ENCODE peak calls at places on chromosomes 3 and 15, in four cellular contexts. I, U, B and Q are unnamed samples. For H3K4me1 and H3K27me3, the result is how much of the 10 kb centered on the place peaks cover.

GRCh38 chr3:196159952-196160804 is 51.0 kb downstream of the ZDHHC19 start:
- ATAC-seq in I (no peak), B (peak), U (peak), Q (peak)

GRCh38 chr3:112811150-112811884 is 35.3 kb downstream of the CD200R1L start:
- ATAC-seq in B (no peak), I (no peak), U (peak), Q (peak)

GRCh38 chr3:187955076-187955952 is 198.6 kb upstream of the LPP start:
- ATAC-seq in B (no peak), U (peak), I (peak), Q (peak)

GRCh38 chr15:78929536-78930264 is 15.1 kb downstream of the CTSH start:
- ATAC-seq in B (no peak), I (no peak), U (no peak), Q (no peak)

GRCh38 chr3:159779883-159780282 is 208.8 kb upstream of the IL12A start:
- ATAC-seq in I (no peak), B (no peak), U (no peak), Q (no peak)

GRCh38 chr15:63595066-63595465 is 2.1 kb upstream of the FBXL22 start:
- ATAC-seq in I (no peak), B (no peak), U (no peak), Q (peak)

GRCh38 chr3:58998476-58999117 is 51.2 kb downstream of the CFAP20DC start:
- ATAC-seq in U (no peak), B (peak), I (no peak), Q (no peak)

GRCh38 chr3:177109688-177110087 is 87.6 kb downstream of the TBL1XR1 start:
- ATAC-seq in U (no peak), I (no peak), B (peak), Q (no peak)

GRCh38 chr3:197196192-197196591 is 102.2 kb downstream of the DLG1 start:
- ATAC-seq in I (no peak), B (no peak), U (no peak), Q (no peak)

GRCh38 chr3:159897331-159898075 is 91.1 kb upstream of the IL12A start:
- ATAC-seq in U (no peak), B (no peak), I (no peak), Q (no peak)

DNA sequence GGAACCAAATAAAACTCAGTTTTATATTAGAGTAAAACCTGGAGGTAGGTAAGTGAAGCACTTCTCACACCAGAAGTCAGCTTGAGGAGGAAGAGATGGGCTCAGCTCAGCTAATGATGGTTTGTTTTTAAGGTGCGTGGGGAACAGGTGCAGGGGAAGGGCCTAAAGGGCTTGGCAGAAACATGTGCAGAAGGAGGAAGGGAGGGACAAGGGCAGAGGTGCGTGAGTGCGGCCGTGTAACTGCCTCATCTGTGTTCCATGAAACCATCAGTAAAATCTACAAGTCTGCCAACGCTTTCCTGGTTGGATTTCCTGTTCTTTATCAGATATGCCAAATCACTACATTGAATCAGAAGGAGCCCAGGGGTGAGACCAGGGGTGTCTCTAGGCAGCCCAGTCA is 19.9 kb downstream of the FYCO1 start:
- ATAC-seq in U (no peak), I (no peak), B (no peak), Q (no peak)
- TF ChIP-seq EP300 in U (no peak), I (no peak), B (no peak), Q (no peak)

DNA sequence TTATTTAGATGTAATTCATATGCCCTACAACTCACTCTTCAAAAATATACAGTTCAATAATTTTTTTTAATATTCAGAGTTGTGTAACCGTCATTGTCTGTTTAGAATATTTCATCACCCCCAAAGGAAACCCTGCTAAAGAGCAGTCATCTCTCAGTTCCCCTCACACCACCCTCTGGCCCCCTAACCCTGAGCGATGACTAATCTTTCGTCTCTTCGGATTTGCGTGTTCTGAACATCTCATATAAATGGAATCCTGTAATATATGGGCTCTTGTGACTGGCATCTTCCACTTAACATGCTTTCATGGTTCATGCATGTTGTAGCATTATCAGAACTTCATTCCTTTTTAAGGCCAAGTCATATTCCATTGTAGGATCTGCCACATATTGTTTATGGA is 183.8 kb downstream of the ATG7 start:
- ATAC-seq in U (no peak), B (no peak), I (no peak), Q (no peak)
- H3K4me1 ChIP-seq in U (under half), B (under half), I (under half), Q (under half)

DNA sequence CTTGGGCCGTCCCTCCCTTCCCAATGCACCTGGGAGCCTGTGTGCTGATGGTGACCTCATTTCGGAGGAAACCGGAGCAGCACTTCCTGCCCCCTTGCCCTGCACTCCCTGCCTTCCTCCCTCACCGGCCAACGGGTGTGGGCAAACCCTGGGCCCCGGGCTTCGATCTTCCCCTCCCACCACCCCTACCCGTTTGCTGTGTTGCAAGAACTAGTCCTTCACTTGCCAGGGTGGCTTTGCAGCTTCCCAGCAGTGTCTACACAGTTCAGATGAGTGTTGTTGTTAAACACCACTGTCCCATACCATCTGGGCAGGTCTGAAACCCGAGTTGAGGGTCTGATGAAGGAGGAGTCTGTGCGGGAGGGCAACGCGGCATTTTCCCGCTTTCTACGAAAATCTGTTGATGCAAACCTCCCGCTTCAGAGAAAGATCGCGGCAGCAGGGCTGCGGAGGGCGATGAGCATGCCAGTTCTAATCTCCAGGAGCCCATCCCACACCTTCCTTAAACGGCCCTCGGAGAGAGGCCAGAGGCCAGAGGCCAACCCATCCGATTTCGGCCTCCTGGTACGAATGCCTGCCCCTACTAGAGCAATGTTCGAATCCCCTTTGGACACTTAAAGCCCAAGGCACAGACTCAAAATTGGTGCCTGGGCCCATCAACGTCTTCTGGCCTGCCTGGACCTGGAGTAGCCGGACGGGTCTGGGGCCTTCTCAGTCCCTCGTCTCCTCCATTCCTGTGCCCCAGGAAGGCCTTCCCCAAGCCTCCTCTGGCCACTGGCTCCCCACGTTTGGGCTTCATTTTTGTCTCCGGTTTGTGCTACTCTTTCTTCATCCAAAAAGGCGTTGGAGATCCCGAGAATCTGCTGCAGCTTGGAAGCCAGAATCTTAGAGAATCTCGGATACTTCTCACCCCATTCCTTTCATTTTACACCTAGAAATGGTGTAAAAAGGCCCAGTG is 35.8 kb upstream of the POLG start:
- ATAC-seq in B (no peak), I (no peak), U (no peak), Q (no peak)
- H3K27me3 ChIP-seq in B (under half), I (half or more), U (half or more), Q (half or more)

DNA sequence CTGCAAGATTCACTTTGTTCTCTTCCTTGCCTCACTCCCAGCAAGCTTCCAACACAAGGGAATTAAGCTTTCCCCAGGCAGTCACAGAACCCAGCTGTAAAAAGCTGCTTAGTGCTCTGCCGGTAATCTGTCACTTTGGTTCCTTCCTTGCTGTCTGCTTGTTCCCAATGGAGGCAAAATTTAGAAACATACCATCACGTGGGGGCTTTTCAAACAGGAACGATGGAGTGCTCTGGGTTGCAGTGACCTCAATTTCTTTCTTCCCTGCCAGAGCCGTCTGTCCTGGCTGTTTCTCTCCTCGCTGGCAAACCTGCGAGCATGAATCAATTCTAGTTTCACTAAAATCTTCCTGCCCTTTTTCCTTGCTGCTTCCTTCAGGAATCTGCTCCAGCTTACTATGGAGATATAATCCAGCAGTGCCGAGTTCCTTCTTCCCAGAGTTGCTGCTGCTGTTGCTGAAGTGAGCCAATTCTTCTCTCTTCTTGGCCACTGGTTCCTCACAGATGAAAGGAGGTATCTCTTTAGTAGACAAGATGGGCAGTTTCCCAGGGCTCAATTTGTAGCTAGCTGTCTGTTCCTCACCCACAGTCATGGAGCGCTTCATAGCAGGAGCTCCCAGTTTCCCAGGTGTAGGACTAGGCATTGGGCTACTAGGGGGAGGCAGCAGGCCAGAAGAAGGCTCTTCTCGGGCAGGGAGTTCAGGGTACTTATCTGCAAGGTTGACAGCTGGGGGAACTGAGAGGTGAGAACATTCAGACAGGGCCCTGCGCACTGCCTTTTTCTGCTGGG is 88.1 kb downstream of the DHX30 start:
- ATAC-seq in U (no peak), B (no peak), I (no peak), Q (peak)
- TF ChIP-seq EP300 in U (no peak), B (no peak), I (no peak), Q (no peak)

GRCh38 chr15:51735211-51735610 is 2.2 kb downstream of the LYSMD2 start:
- ATAC-seq in I (no peak), U (no peak), B (peak), Q (no peak)

GRCh38 chr15:51731549-51732267 is 5.7 kb downstream of the LYSMD2 start:
- ATAC-seq in B (peak), I (no peak), U (peak), Q (peak)

GRCh38 chr15:51735611-51736010 is 1.8 kb downstream of the LYSMD2 start:
- ATAC-seq in I (no peak), U (no peak), B (no peak), Q (no peak)

GRCh38 chr15:51736069-51736468 is 1.4 kb downstream of the LYSMD2 start:
- ATAC-seq in I (no peak), B (peak), U (no peak), Q (no peak)

GRCh38 chr15:51732661-51733060 is 4.8 kb downstream of the LYSMD2 start:
- ATAC-seq in U (no peak), I (no peak), B (no peak), Q (no peak)
- H3K4me1 ChIP-seq in U (under half), I (under half), B (half or more), Q (under half)

GRCh38 chr3:127425505-127426443 is 137.9 kb upstream of the PRR20G start:
- ATAC-seq in B (no peak), U (no peak), I (no peak), Q (no peak)

GRCh38 chr3:127428344-127429001 is 140.6 kb upstream of the PRR20G start:
- ATAC-seq in B (no peak), U (no peak), I (no peak), Q (no peak)

GRCh38 chr3:127427169-127427655 is 139.4 kb upstream of the PRR20G start:
- ATAC-seq in B (no peak), I (no peak), U (no peak), Q (no peak)

GRCh38 chr3:127426444-127427168 is 138.8 kb upstream of the PRR20G start:
- ATAC-seq in B (no peak), I (no peak), U (no peak), Q (no peak)

GRCh38 chr3:127427666-127428065 is 139.8 kb upstream of the PRR20G start:
- ATAC-seq in I (no peak), B (no peak), U (no peak), Q (no peak)
- H3K27me3 ChIP-seq in I (half or more), B (under half), U (under half), Q (half or more)

GRCh38 chr3:119329551-119329950 is 35.4 kb downstream of the ARHGAP31 start:
- ATAC-seq in I (no peak), B (no peak), U (peak), Q (peak)
- TF ChIP-seq EP300 in I (no peak), B (no peak), U (peak), Q (no peak)

DNA sequence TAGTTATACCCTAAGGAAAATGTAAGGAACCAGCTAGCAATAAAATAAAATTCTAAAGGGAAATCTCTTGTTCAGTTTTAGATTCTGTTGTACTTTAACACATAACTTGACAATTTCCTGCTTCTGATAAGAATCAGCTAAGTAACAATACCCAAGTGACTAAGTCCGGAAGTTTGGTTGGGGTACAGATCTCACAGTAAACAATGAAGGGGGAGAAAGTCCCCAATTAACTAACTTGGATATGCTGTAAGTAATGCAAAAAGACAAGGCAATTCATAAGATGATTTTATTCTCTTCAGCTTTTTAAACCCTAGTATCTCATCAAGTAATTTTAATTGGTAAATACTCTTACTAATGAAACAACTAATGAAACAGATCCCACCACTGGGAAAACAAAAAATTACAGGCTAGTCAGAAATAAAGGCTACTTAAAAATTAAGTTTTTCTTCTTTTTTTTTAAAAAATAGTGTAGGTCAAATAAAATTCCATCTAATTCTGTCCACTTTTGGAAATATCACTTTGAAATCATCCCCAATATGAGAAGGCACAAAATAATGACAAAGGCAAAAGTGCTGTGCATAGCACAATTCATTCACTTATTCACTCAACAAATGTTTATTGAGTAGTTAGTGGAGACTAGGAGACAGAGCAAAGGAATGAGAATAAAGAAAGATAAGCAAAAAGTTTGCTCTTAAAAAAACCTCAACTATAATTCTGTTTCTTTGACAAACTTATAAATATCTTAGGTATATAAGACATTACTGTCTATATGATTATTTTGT is 37.8 kb upstream of the IL20RB start:
- ATAC-seq in U (no peak), B (peak), I (no peak), Q (no peak)
- H3K4me1 ChIP-seq in U (under half), B (under half), I (under half), Q (under half)

GRCh38 chr3:10568549-10568948 is 63.2 kb upstream of the ATP2B2 start:
- ATAC-seq in B (no peak), U (no peak), I (no peak), Q (no peak)

GRCh38 chr3:10574101-10574615 is 68.8 kb upstream of the ATP2B2 start:
- ATAC-seq in B (no peak), U (no peak), I (no peak), Q (no peak)

GRCh38 chr3:10565814-10566213 is 60.4 kb upstream of the ATP2B2 start:
- ATAC-seq in I (no peak), B (no peak), U (no peak), Q (no peak)

GRCh38 chr3:10566451-10566850 is 61.1 kb upstream of the ATP2B2 start:
- ATAC-seq in B (no peak), U (no peak), I (no peak), Q (no peak)

GRCh38 chr3:10570196-10570946 is 65.0 kb upstream of the ATP2B2 start:
- ATAC-seq in B (no peak), I (no peak), U (no peak), Q (no peak)
- H3K27me3 ChIP-seq in B (under half), I (under half), U (under half), Q (under half)

GRCh38 chr3:179322481-179323196 is at the start of gene ZNF639:
- ATAC-seq in I (peak), U (peak), B (peak), Q (peak)

GRCh38 chr3:179324270-179324754 is 1.5 kb downstream of the ZNF639 start:
- ATAC-seq in U (no peak), I (no peak), B (peak), Q (no peak)

GRCh38 chr3:179321585-179322322 is 1.1 kb upstream of the ZNF639 start:
- ATAC-seq in B (no peak), I (peak), U (no peak), Q (no peak)

GRCh38 chr3:179318876-179319275 is 4.0 kb upstream of the ZNF639 start:
- ATAC-seq in U (no peak), I (no peak), B (no peak), Q (no peak)

DNA sequence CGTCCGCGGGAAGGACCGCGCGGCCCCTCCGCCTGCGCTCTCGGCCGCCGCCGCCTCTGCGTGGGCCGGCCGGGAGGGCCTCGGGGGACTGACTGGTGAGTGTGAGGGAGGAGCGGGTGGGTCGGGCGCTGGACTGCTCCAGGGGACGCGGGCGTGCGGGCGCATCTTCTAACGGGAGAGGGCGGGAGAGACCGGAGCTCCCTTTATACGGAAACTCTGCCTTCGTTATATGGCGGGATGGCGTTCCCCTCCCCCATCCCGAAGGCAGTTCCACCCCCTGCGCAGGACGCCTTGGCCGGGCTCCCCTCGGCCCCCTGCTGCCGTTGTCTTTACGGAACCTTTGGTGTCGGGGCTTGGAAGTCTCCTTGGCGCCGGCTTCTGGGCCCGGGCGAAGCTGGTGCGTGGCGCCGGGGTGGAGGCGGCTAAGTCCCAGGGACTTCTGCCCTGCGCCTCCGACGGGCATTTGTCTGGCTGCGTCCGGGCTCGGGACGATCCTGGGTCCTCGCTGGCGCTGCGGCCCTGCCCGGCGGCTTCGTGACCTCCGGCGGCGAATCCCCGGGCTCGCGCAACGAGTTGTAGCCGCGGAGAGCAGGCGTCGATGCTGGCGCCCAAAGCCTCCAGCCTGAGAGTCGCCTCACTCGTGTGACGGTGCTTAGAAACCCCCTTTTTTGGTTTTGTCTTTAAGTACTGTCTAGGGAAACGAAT is 518 bp downstream of the ZNF639 start:
- ATAC-seq in U (peak), I (peak), B (peak), Q (peak)
- TF ChIP-seq EP300 in U (no peak), I (no peak), B (no peak), Q (no peak)